ENCODE peak calls at places on chromosomes 12 and 14, in nine cellular contexts. Q, K, M, C, J, L, P, X and F are unnamed samples.

GRCh38 chr14:50230601-50231474 is 540 bp downstream of the SOS2 start:
- DNase-seq in Q (peak), K (no peak), M (peak), C (peak), J (peak), L (peak), P (peak), X (peak), F (peak)

GRCh38 chr14:74630881-74631690 is 19.0 kb upstream of the LTBP2 start:
- DNase-seq in Q (no peak), K (no peak), M (no peak), C (no peak), J (no peak), L (no peak), P (no peak), X (no peak), F (no peak)

GRCh38 chr14:61491224-61491623 is 169.8 kb downstream of the PRKCH start:
- DNase-seq in Q (no peak), K (no peak), M (no peak), C (no peak), J (no peak), L (no peak), P (no peak), X (no peak), F (no peak)

GRCh38 chr12:103901518-103902173 is 28.6 kb upstream of the HSP90B1 start:
- DNase-seq in Q (no peak), K (no peak), M (no peak), C (peak), J (no peak), L (peak), P (no peak), X (no peak), F (no peak)

GRCh38 chr12:27751386-27752047 is 28.5 kb upstream of the KLHL42 start:
- DNase-seq in Q (no peak), K (no peak), M (no peak), C (no peak), J (no peak), L (no peak), P (no peak), X (no peak), F (no peak)

GRCh38 chr12:46383654-46384450 is 11.3 kb upstream of the SLC38A2 start:
- DNase-seq in Q (peak), K (peak), M (no peak), C (peak), J (no peak), L (peak), P (no peak), X (peak), F (peak)

GRCh38 chr14:69464829-69465228 is 19.7 kb upstream of the PLEKHD1 start:
- DNase-seq in Q (no peak), K (no peak), M (no peak), C (no peak), J (no peak), L (no peak), P (peak), X (no peak), F (no peak)

GRCh38 chr12:92439397-92439779 is 263.4 kb upstream of the PLEKHG7 start:
- DNase-seq in Q (no peak), K (no peak), M (no peak), C (no peak), J (no peak), L (no peak), P (no peak), X (no peak), F (no peak)

GRCh38 chr14:97641827-97642226 is 844.6 kb downstream of the VRK1 start:
- DNase-seq in Q (no peak), K (no peak), M (no peak), C (no peak), J (no peak), L (no peak), P (no peak), X (no peak), F (no peak)

GRCh38 chr12:47155457-47156166 is 75.9 kb upstream of the AMIGO2 start:
- DNase-seq in Q (no peak), K (no peak), M (no peak), C (no peak), J (no peak), L (peak), P (no peak), X (no peak), F (no peak)

GRCh38 chr12:97602315-97602714 is 139.7 kb downstream of the RMST start:
- DNase-seq in Q (no peak), K (no peak), M (no peak), C (no peak), J (no peak), L (no peak), P (no peak), X (no peak), F (no peak)

GRCh38 chr12:42346603-42347002 is 20.6 kb downstream of the PPHLN1 start:
- DNase-seq in Q (no peak), K (no peak), M (no peak), C (no peak), J (no peak), L (no peak), P (no peak), X (no peak), F (no peak)

GRCh38 chr12:123077298-123078113 is 73.4 kb downstream of the PITPNM2 start:
- DNase-seq in Q (peak), K (no peak), M (no peak), C (no peak), J (no peak), L (no peak), P (no peak), X (no peak), F (no peak)

GRCh38 chr14:33655421-33655820 is 295.5 kb downstream of the EGLN3 start:
- DNase-seq in Q (no peak), K (no peak), M (no peak), C (no peak), J (no peak), L (no peak), P (no peak), X (no peak), F (no peak)

GRCh38 chr12:46983959-46984833 is 95.2 kb upstream of the PCED1B start:
- DNase-seq in Q (peak), K (no peak), M (peak), C (no peak), J (peak), L (peak), P (peak), X (peak), F (peak)

GRCh38 chr14:101596742-101597141 is 35.4 kb downstream of the DIO3 start:
- DNase-seq in Q (no peak), K (no peak), M (no peak), C (no peak), J (no peak), L (no peak), P (no peak), X (no peak), F (peak)

GRCh38 chr14:31950760-31951637 is 126.1 kb upstream of the ARHGAP5 start:
- DNase-seq in Q (peak), K (no peak), M (peak), C (no peak), J (no peak), L (no peak), P (peak), X (peak), F (no peak)

GRCh38 chr14:39431416-39432178 is 636 bp downstream of the FBXO33 start:
- DNase-seq in Q (peak), K (peak), M (peak), C (peak), J (no peak), L (peak), P (peak), X (peak), F (peak)

GRCh38 chr12:83378186-83378727 is 691.6 kb downstream of the TMTC2 start:
- DNase-seq in Q (no peak), K (no peak), M (peak), C (no peak), J (no peak), L (no peak), P (no peak), X (no peak), F (no peak)

GRCh38 chr12:125140239-125140917 is 75.1 kb downstream of the AACS start:
- DNase-seq in Q (no peak), K (no peak), M (peak), C (no peak), J (no peak), L (no peak), P (peak), X (peak), F (no peak)

GRCh38 chr12:92242917-92243316 is 97.3 kb upstream of the BTG1 start:
- DNase-seq in Q (no peak), K (no peak), M (no peak), C (no peak), J (no peak), L (no peak), P (no peak), X (no peak), F (no peak)

GRCh38 chr12:45969084-45969483 is 21.3 kb downstream of the SCAF11 start:
- DNase-seq in Q (no peak), K (no peak), M (no peak), C (no peak), J (no peak), L (no peak), P (no peak), X (no peak), F (no peak)

GRCh38 chr12:71299541-71300376 is 139.8 kb upstream of the LGR5 start:
- DNase-seq in Q (no peak), K (no peak), M (no peak), C (no peak), J (no peak), L (no peak), P (no peak), X (no peak), F (no peak)

GRCh38 chr12:71183846-71184245 is 26.0 kb upstream of the TSPAN8 start:
- DNase-seq in Q (no peak), K (no peak), M (no peak), C (no peak), J (no peak), L (no peak), P (no peak), X (no peak), F (no peak)

GRCh38 chr12:93025145-93026103 is 96.3 kb upstream of the EEA1 start:
- DNase-seq in Q (peak), K (no peak), M (no peak), C (no peak), J (peak), L (peak), P (peak), X (peak), F (peak)

GRCh38 chr14:102442241-102443211 is 67.0 kb downstream of the ANKRD9 start:
- DNase-seq in Q (no peak), K (no peak), M (no peak), C (no peak), J (no peak), L (no peak), P (no peak), X (no peak), F (no peak)

GRCh38 chr14:64942531-64943111 is at the start of gene GPX2:
- DNase-seq in Q (no peak), K (no peak), M (peak), C (no peak), J (no peak), L (no peak), P (no peak), X (no peak), F (no peak)

GRCh38 chr14:104753528-104754212 is 723 bp downstream of the SIVA1 start:
- DNase-seq in Q (no peak), K (no peak), M (no peak), C (no peak), J (no peak), L (no peak), P (no peak), X (peak), F (no peak)

GRCh38 chr14:62076825-62077660 is 314.8 kb downstream of the SNAPC1 start:
- DNase-seq in Q (no peak), K (no peak), M (no peak), C (no peak), J (no peak), L (no peak), P (no peak), X (no peak), F (no peak)

GRCh38 chr12:98228619-98229538 is 286.5 kb upstream of the TMPO start:
- DNase-seq in Q (no peak), K (no peak), M (no peak), C (no peak), J (no peak), L (no peak), P (no peak), X (no peak), F (no peak)

GRCh38 chr14:37384870-37385596 is 187.3 kb downstream of the MIPOL1 start:
- DNase-seq in Q (no peak), K (no peak), M (no peak), C (no peak), J (no peak), L (no peak), P (no peak), X (peak), F (no peak)

GRCh38 chr14:105846312-105846711 is 319.9 kb downstream of the TMEM121 start:
- DNase-seq in Q (no peak), K (no peak), M (no peak), C (no peak), J (no peak), L (no peak), P (no peak), X (no peak), F (no peak)

GRCh38 chr12:122789637-122790036 is 15.3 kb downstream of the CCDC62 start:
- DNase-seq in Q (peak), K (no peak), M (no peak), C (no peak), J (no peak), L (no peak), P (no peak), X (no peak), F (no peak)

GRCh38 chr12:55973598-55974307 is at the start of gene RAB5B:
- DNase-seq in Q (peak), K (peak), M (peak), C (peak), J (peak), L (peak), P (peak), X (peak), F (peak)

GRCh38 chr12:122947352-122947792 is 18.9 kb downstream of the ABCB9 start:
- DNase-seq in Q (no peak), K (no peak), M (no peak), C (no peak), J (no peak), L (no peak), P (no peak), X (no peak), F (no peak)